ENCODE peak calls at places on chromosomes 16 and 17, in eight cellular contexts. G is cerebellar nuclear complex; T is activated CD4-positive, alpha-beta memory T cell treated with anti-CD3 and anti-CD28 coated beads, Interleukin-2, amount 10 ng/mL, durations not matched to agents 7 days and 5 days; I is NCI-H1930; Q is GM13976; N is central memory CD4-positive, alpha-beta T cell; S is cardiac muscle cell; O is heart right ventricle. U is an unnamed sample.

GRCh38 chr17:1724351-1724868 is at the start of gene WDR81:
- DNase-seq in G (no peak), T (peak), I (peak), Q (peak), N (peak), S (peak), O (peak), U (peak)

GRCh38 chr17:69335018-69335417 is 8.1 kb upstream of the ABCA5 start:
- DNase-seq in G (no peak), T (no peak), I (no peak), Q (peak), N (peak), S (peak), O (no peak), U (no peak)

GRCh38 chr17:58308985-58309917 is 19.3 kb downstream of the TSPOAP1 start:
- DNase-seq in G (no peak), T (no peak), I (no peak), Q (peak), N (no peak), S (no peak), O (no peak), U (no peak)

GRCh38 chr17:148757-149156 is 11.4 kb downstream of the SCGB1C2 start:
- DNase-seq in G (no peak), T (no peak), I (no peak), Q (no peak), N (no peak), S (no peak), O (peak), U (no peak)

GRCh38 chr17:66462010-66462409 is 159.6 kb downstream of the PRKCA start:
- DNase-seq in G (no peak), T (no peak), I (no peak), Q (no peak), N (no peak), S (no peak), O (no peak), U (peak)

GRCh38 chr17:82013341-82013740 is 9.3 kb downstream of the CENPX start:
- DNase-seq in G (no peak), T (no peak), I (no peak), Q (no peak), N (no peak), S (no peak), O (peak), U (peak)

GRCh38 chr17:59607817-59608403 is 11.8 kb upstream of the CLTC start:
- DNase-seq in G (no peak), T (peak), I (no peak), Q (no peak), N (no peak), S (no peak), O (no peak), U (no peak)

GRCh38 chr17:81030726-81031570 is 4.0 kb upstream of the BAIAP2 start:
- DNase-seq in G (no peak), T (no peak), I (no peak), Q (no peak), N (no peak), S (peak), O (peak), U (no peak)

GRCh38 chr16:19499006-19499405 is 22.9 kb downstream of the GDE1 start:
- DNase-seq in G (no peak), T (no peak), I (no peak), Q (no peak), N (no peak), S (no peak), O (no peak), U (no peak)

GRCh38 chr16:85651822-85652430 is 36.8 kb downstream of the GINS2 start:
- DNase-seq in G (no peak), T (no peak), I (no peak), Q (no peak), N (no peak), S (no peak), O (no peak), U (peak)

GRCh38 chr16:29729116-29729521 is 16.7 kb downstream of the C16orf54 start:
- DNase-seq in G (peak), T (no peak), I (peak), Q (no peak), N (no peak), S (peak), O (peak), U (peak)

GRCh38 chr16:19236561-19236960 is 49.0 kb upstream of the CLEC19A start:
- DNase-seq in G (no peak), T (no peak), I (no peak), Q (no peak), N (no peak), S (no peak), O (no peak), U (no peak)

GRCh38 chr17:62821213-62822079 is 13.3 kb upstream of the MARCHF10 start:
- DNase-seq in G (no peak), T (no peak), I (no peak), Q (no peak), N (no peak), S (peak), O (no peak), U (no peak)

GRCh38 chr16:82061861-82062525 is 26.9 kb downstream of the HSD17B2 start:
- DNase-seq in G (no peak), T (peak), I (no peak), Q (peak), N (no peak), S (peak), O (no peak), U (no peak)

GRCh38 chr16:66457888-66458287 is 30.8 kb downstream of the BEAN1 start:
- DNase-seq in G (no peak), T (no peak), I (no peak), Q (no peak), N (no peak), S (no peak), O (no peak), U (no peak)

U was measured in SJCRH30.